ENCODE peak calls at places on chromosomes 3 and 15, in eight cellular contexts. One of them, this sample, is unnamed.

GRCh38 chr3:119604878-119605277 is 7.2 kb downstream of the PLA1A start:
- DNase-seq in HepG2: no peak
- DNase-seq in DND-41: no peak
- DNase-seq in tibial nerve: no peak
- DNase-seq in choroid plexus epithelial cell: peak; percentile 50
- DNase-seq in GM13976: no peak
- DNase-seq in GM13977: no peak
- DNase-seq in foreskin fibroblast: peak; percentile 25
- DNase-seq in this sample: no peak

GRCh38 chr3:152586974-152587373 is 248.0 kb upstream of the P2RY1 start:
- DNase-seq in foreskin fibroblast: no peak
- DNase-seq in choroid plexus epithelial cell: no peak
- DNase-seq in GM13976: no peak
- DNase-seq in HepG2: no peak
- DNase-seq in GM13977: no peak
- DNase-seq in tibial nerve: no peak
- DNase-seq in DND-41: no peak
- DNase-seq in this sample: no peak

GRCh38 chr3:57864853-57865252 is 108.7 kb downstream of the SLMAP start:
- DNase-seq in GM13977: no peak
- DNase-seq in choroid plexus epithelial cell: peak; percentile 76
- DNase-seq in DND-41: no peak
- DNase-seq in HepG2: no peak
- DNase-seq in foreskin fibroblast: peak; percentile 13
- DNase-seq in tibial nerve: no peak
- DNase-seq in GM13976: no peak
- DNase-seq in this sample: no peak

GRCh38 chr3:30747771-30748281 is 141.4 kb downstream of the TGFBR2 start:
- DNase-seq in GM13977: no peak
- DNase-seq in GM13976: no peak
- DNase-seq in foreskin fibroblast: peak; percentile 30
- DNase-seq in choroid plexus epithelial cell: peak; percentile 70
- DNase-seq in tibial nerve: peak; percentile 24
- DNase-seq in HepG2: peak; percentile 55
- DNase-seq in DND-41: peak; percentile 28
- DNase-seq in this sample: no peak

GRCh38 chr3:147930417-147930816 is 521.3 kb downstream of the ZIC1 start:
- DNase-seq in GM13976: no peak
- DNase-seq in GM13977: no peak
- DNase-seq in HepG2: no peak
- DNase-seq in choroid plexus epithelial cell: peak; percentile 46
- DNase-seq in DND-41: no peak
- DNase-seq in foreskin fibroblast: no peak
- DNase-seq in tibial nerve: no peak
- DNase-seq in this sample: no peak

GRCh38 chr3:22982981-22983582 is 220.0 kb upstream of the UBE2E2 start:
- DNase-seq in DND-41: no peak
- DNase-seq in HepG2: no peak
- DNase-seq in choroid plexus epithelial cell: peak; percentile 61
- DNase-seq in foreskin fibroblast: no peak
- DNase-seq in GM13977: no peak
- DNase-seq in GM13976: no peak
- DNase-seq in tibial nerve: no peak
- DNase-seq in this sample: no peak

GRCh38 chr3:179432451-179432850 is 18.8 kb downstream of the GNB4 start:
- DNase-seq in choroid plexus epithelial cell: no peak
- DNase-seq in GM13976: no peak
- DNase-seq in tibial nerve: no peak
- DNase-seq in HepG2: no peak
- DNase-seq in foreskin fibroblast: no peak
- DNase-seq in DND-41: no peak
- DNase-seq in GM13977: no peak
- DNase-seq in this sample: no peak

GRCh38 chr3:134650431-134651346 is at the start of gene KY:
- DNase-seq in GM13976: no peak
- DNase-seq in foreskin fibroblast: peak; percentile 21
- DNase-seq in HepG2: no peak
- DNase-seq in DND-41: no peak
- DNase-seq in tibial nerve: no peak
- DNase-seq in GM13977: no peak
- DNase-seq in choroid plexus epithelial cell: peak; percentile 47
- DNase-seq in this sample: no peak

GRCh38 chr15:66835558-66835878 is 133.5 kb downstream of the SMAD6 start:
- DNase-seq in DND-41: no peak
- DNase-seq in HepG2: no peak
- DNase-seq in choroid plexus epithelial cell: no peak
- DNase-seq in tibial nerve: no peak
- DNase-seq in GM13977: no peak
- DNase-seq in foreskin fibroblast: peak; percentile 68
- DNase-seq in GM13976: no peak
- DNase-seq in this sample: no peak

GRCh38 chr3:150479370-150479769 is 66.9 kb downstream of the SERP1 start:
- DNase-seq in GM13977: no peak
- DNase-seq in tibial nerve: no peak
- DNase-seq in foreskin fibroblast: no peak
- DNase-seq in choroid plexus epithelial cell: no peak
- DNase-seq in GM13976: no peak
- DNase-seq in DND-41: no peak
- DNase-seq in HepG2: no peak
- DNase-seq in this sample: no peak

GRCh38 chr3:41274944-41275668 is 75.8 kb downstream of the CTNNB1 start:
- DNase-seq in HepG2: peak; percentile 88
- DNase-seq in GM13977: no peak
- DNase-seq in foreskin fibroblast: peak; percentile 91
- DNase-seq in tibial nerve: no peak
- DNase-seq in choroid plexus epithelial cell: peak; percentile 86
- DNase-seq in DND-41: no peak
- DNase-seq in GM13976: no peak
- DNase-seq in this sample: no peak

GRCh38 chr15:48671381-48672022 is 26.0 kb upstream of the FBN1 start:
- DNase-seq in HepG2: no peak
- DNase-seq in foreskin fibroblast: peak; percentile 86
- DNase-seq in GM13977: no peak
- DNase-seq in tibial nerve: peak; percentile 65
- DNase-seq in choroid plexus epithelial cell: peak; percentile 78
- DNase-seq in GM13976: no peak
- DNase-seq in DND-41: no peak
- DNase-seq in this sample: no peak

GRCh38 chr3:28726840-28727239 is 378.2 kb upstream of the AZI2 start:
- DNase-seq in DND-41: peak; percentile 23
- DNase-seq in foreskin fibroblast: no peak
- DNase-seq in GM13977: peak; percentile 22
- DNase-seq in choroid plexus epithelial cell: peak; percentile 34
- DNase-seq in HepG2: peak; percentile 10
- DNase-seq in tibial nerve: peak; percentile 20
- DNase-seq in GM13976: peak; percentile 32
- DNase-seq in this sample: no peak

GRCh38 chr3:186167646-186168045 is 58.8 kb upstream of the ETV5 start:
- DNase-seq in DND-41: no peak
- DNase-seq in choroid plexus epithelial cell: no peak
- DNase-seq in tibial nerve: no peak
- DNase-seq in foreskin fibroblast: no peak
- DNase-seq in GM13977: no peak
- DNase-seq in HepG2: no peak
- DNase-seq in GM13976: no peak
- DNase-seq in this sample: no peak

GRCh38 chr3:59257506-59257905 is 207.7 kb upstream of the CFAP20DC start:
- DNase-seq in foreskin fibroblast: no peak
- DNase-seq in GM13977: no peak
- DNase-seq in GM13976: no peak
- DNase-seq in HepG2: no peak
- DNase-seq in tibial nerve: no peak
- DNase-seq in DND-41: no peak
- DNase-seq in choroid plexus epithelial cell: no peak
- DNase-seq in this sample: no peak

GRCh38 chr3:104632947-104633346 is 733.8 kb upstream of the ALCAM start:
- DNase-seq in GM13977: no peak
- DNase-seq in GM13976: no peak
- DNase-seq in tibial nerve: no peak
- DNase-seq in choroid plexus epithelial cell: no peak
- DNase-seq in foreskin fibroblast: no peak
- DNase-seq in DND-41: no peak
- DNase-seq in HepG2: no peak
- DNase-seq in this sample: no peak

GRCh38 chr15:99985878-99986277 is 252.6 kb upstream of the LYSMD4 start:
- DNase-seq in tibial nerve: no peak
- DNase-seq in GM13976: no peak
- DNase-seq in HepG2: no peak
- DNase-seq in DND-41: no peak
- DNase-seq in foreskin fibroblast: no peak
- DNase-seq in choroid plexus epithelial cell: no peak
- DNase-seq in GM13977: no peak
- DNase-seq in this sample: no peak
- TF ChIP-seq CTCF in tibial nerve: no peak
- TF ChIP-seq CTCF in GM13976: no peak
- TF ChIP-seq CTCF in HepG2: no peak
- TF ChIP-seq CTCF in DND-41: no peak
- TF ChIP-seq CTCF in foreskin fibroblast: no peak
- TF ChIP-seq CTCF in choroid plexus epithelial cell: no peak
- TF ChIP-seq CTCF in GM13977: no peak
- TF ChIP-seq CTCF in this sample: no peak

GRCh38 chr3:56802793-56803192 is 1.0 kb upstream of the ARHGEF3 start:
- DNase-seq in HepG2: no peak
- DNase-seq in DND-41: no peak
- DNase-seq in GM13977: no peak
- DNase-seq in tibial nerve: no peak
- DNase-seq in foreskin fibroblast: no peak
- DNase-seq in choroid plexus epithelial cell: no peak
- DNase-seq in GM13976: no peak
- DNase-seq in this sample: no peak

GRCh38 chr3:56802411-56802745 is 629 bp upstream of the ARHGEF3 start:
- DNase-seq in GM13976: no peak
- DNase-seq in HepG2: no peak
- DNase-seq in GM13977: no peak
- DNase-seq in tibial nerve: no peak
- DNase-seq in DND-41: no peak
- DNase-seq in choroid plexus epithelial cell: no peak
- DNase-seq in foreskin fibroblast: no peak
- DNase-seq in this sample: no peak

GRCh38 chr3:56800373-56801150 is 1.2 kb downstream of the ARHGEF3 start:
- DNase-seq in GM13976: peak; percentile 50
- DNase-seq in foreskin fibroblast: no peak
- DNase-seq in DND-41: peak; percentile 91
- DNase-seq in tibial nerve: no peak
- DNase-seq in GM13977: peak; percentile 51
- DNase-seq in choroid plexus epithelial cell: no peak
- DNase-seq in HepG2: no peak
- DNase-seq in this sample: no peak

GRCh38 chr3:56801597-56802410 is at the start of gene ARHGEF3:
- DNase-seq in GM13976: peak; percentile 94
- DNase-seq in HepG2: peak; percentile 76
- DNase-seq in DND-41: peak; percentile 91
- DNase-seq in foreskin fibroblast: peak; percentile 58
- DNase-seq in GM13977: peak; percentile 92
- DNase-seq in choroid plexus epithelial cell: peak; percentile 74
- DNase-seq in tibial nerve: peak; percentile 72
- DNase-seq in this sample: peak; percentile 46

DNA sequence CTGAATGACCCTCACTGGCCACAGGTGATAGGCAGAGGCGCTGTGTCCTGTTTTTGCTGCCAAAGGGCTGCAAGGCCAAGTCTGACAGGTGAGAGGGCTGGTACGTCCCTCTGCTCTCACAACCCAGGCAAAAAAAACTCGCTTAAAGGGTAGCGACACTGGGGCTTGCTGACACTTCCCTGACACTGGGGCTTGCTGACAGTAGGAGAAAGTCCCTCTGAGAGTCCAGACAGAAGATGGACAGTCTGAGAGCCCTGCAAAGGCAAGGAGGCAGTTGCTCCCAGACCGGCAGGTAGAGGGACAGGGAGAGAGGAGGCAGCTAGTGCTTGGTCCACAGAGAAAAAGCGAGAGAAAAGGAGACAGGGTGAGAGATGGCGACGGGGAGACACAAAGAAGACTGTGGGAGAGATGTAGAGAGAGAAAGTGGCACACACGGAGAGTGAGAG is 575 bp downstream of the ARHGEF3 start:
- DNase-seq in foreskin fibroblast: no peak
- DNase-seq in GM13976: peak; percentile 23
- DNase-seq in tibial nerve: no peak
- DNase-seq in GM13977: no peak
- DNase-seq in HepG2: no peak
- DNase-seq in DND-41: peak; percentile 52
- DNase-seq in choroid plexus epithelial cell: no peak
- DNase-seq in this sample: no peak
- TF ChIP-seq CTCF in foreskin fibroblast: no peak
- TF ChIP-seq CTCF in GM13976: no peak
- TF ChIP-seq CTCF in tibial nerve: no peak
- TF ChIP-seq CTCF in GM13977: no peak
- TF ChIP-seq CTCF in HepG2: peak; percentile 37
- TF ChIP-seq CTCF in DND-41: no peak
- TF ChIP-seq CTCF in choroid plexus epithelial cell: no peak
- TF ChIP-seq CTCF in this sample: no peak

DNA sequence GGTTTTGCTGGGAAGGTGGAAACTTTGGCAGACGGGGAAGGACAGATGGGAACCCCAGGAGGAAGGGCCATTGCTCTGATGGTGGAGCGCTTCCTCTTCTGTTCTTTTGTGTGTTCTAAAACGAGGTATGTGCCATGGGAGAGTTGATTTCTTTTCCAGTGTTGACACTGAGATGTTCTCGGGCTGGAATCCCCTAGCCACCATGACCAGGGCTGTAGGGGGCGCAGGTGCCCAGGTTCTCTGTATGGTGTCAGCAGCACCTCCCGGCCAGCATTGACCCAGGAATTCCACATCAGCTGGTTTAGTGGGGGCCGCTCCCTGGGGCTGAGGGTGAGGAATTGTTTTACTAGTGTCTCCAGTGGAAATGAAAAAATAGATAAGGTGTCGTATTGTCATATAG is 34.3 kb upstream of the ACAD9 start:
- DNase-seq in HepG2: peak; percentile 25
- DNase-seq in choroid plexus epithelial cell: no peak
- DNase-seq in foreskin fibroblast: no peak
- DNase-seq in DND-41: no peak
- DNase-seq in tibial nerve: no peak
- DNase-seq in GM13977: peak; percentile 32
- DNase-seq in GM13976: no peak
- DNase-seq in this sample: no peak
- TF ChIP-seq CTCF in HepG2: peak; percentile 50
- TF ChIP-seq CTCF in choroid plexus epithelial cell: peak; percentile 31
- TF ChIP-seq CTCF in foreskin fibroblast: peak; percentile 5
- TF ChIP-seq CTCF in DND-41: no peak
- TF ChIP-seq CTCF in tibial nerve: no peak
- TF ChIP-seq CTCF in GM13977: peak; percentile 16
- TF ChIP-seq CTCF in GM13976: peak; percentile 22
- TF ChIP-seq CTCF in this sample: no peak

DNA sequence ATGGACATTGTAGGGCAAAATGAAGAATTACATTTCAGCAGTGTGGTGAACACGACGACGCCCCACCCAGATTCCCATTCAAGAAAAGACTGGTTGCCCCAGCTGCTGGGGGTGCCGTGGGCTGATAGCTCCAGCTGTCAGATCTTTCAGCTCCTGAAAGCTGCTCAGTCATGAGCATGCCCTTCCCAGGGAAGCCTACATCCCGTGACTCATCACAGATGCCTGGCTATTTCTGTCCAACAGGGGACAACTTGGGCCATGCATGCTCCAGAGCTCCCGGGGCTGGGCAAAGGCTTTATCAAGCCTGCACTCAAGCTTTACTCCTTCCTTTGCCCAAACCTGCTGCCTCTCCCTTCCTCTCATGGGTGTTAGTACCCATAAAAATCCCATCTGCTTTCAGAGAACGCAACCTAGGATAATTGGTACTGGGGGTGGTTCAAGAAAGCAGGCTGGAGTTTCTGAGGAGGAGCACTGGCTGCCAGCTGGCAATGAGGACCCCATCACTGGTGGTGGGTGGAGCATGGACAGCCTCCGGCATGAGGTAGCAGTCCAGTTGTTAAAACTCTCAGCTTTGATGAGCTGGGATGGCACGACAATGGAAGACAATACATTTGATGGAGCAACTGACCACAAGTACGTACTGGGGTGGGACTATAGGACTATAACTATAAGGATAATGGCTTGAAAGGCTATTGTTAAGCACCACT is 16.4 kb upstream of the ST8SIA2 start:
- DNase-seq in DND-41: no peak
- DNase-seq in choroid plexus epithelial cell: no peak
- DNase-seq in foreskin fibroblast: no peak
- DNase-seq in GM13976: no peak
- DNase-seq in HepG2: no peak
- DNase-seq in GM13977: no peak
- DNase-seq in tibial nerve: no peak
- DNase-seq in this sample: no peak
- TF ChIP-seq CTCF in DND-41: no peak
- TF ChIP-seq CTCF in choroid plexus epithelial cell: no peak
- TF ChIP-seq CTCF in foreskin fibroblast: no peak
- TF ChIP-seq CTCF in GM13976: no peak
- TF ChIP-seq CTCF in HepG2: no peak
- TF ChIP-seq CTCF in GM13977: no peak
- TF ChIP-seq CTCF in tibial nerve: no peak
- TF ChIP-seq CTCF in this sample: no peak

This sample was measured in omental fat pad.